ENCODE peak calls at places on chromosome 6, in seven cellular contexts. I is tibial artery; V is CD8-positive, alpha-beta T cell; C is body of pancreas; X is cardiac muscle cell; Q is coronary artery; Z is GM06990. W is an unnamed sample.

GRCh38 chr6:89314692-89315091 is 407 bp downstream of the GABRR2 start:
- DNase-seq in I (no peak), V (no peak), C (no peak), X (no peak), Q (no peak), Z (no peak), W (no peak)

GRCh38 chr6:149169761-149170359 is 147.7 kb upstream of the TAB2 start:
- DNase-seq in I (no peak), V (no peak), C (no peak), X (no peak), Q (no peak), Z (no peak), W (no peak)

GRCh38 chr6:100217225-100217624 is 223.2 kb upstream of the MCHR2 start:
- DNase-seq in I (no peak), V (no peak), C (no peak), X (no peak), Q (no peak), Z (no peak), W (no peak)

GRCh38 chr6:132388291-132388690 is 13.0 kb downstream of the MOXD1 start:
- DNase-seq in I (no peak), V (no peak), C (no peak), X (no peak), Q (no peak), Z (no peak), W (no peak)

GRCh38 chr6:148069256-148069655 is 273.4 kb upstream of the SASH1 start:
- DNase-seq in I (no peak), V (no peak), C (no peak), X (no peak), Q (no peak), Z (no peak), W (no peak)

GRCh38 chr6:36979343-36979742 is 6.7 kb downstream of the MTCH1 start:
- DNase-seq in I (peak), V (no peak), C (peak), X (peak), Q (no peak), Z (no peak), W (no peak)

GRCh38 chr6:143755301-143755744 is 77.6 kb downstream of the PHACTR2 start:
- DNase-seq in I (no peak), V (no peak), C (no peak), X (no peak), Q (no peak), Z (no peak), W (no peak)

GRCh38 chr6:37354526-37355384 is 972 bp downstream of the RNF8 start:
- DNase-seq in I (no peak), V (no peak), C (peak), X (peak), Q (no peak), Z (peak), W (peak)

GRCh38 chr6:37804676-37805075 is 14.9 kb upstream of the ZFAND3 start:
- DNase-seq in I (no peak), V (no peak), C (no peak), X (no peak), Q (no peak), Z (no peak), W (no peak)

GRCh38 chr6:96626749-96627353 is 63.9 kb downstream of the FHL5 start:
- DNase-seq in I (no peak), V (no peak), C (no peak), X (peak), Q (no peak), Z (no peak), W (no peak)

GRCh38 chr6:147699637-147700036 is 191.1 kb downstream of the SAMD5 start:
- DNase-seq in I (no peak), V (no peak), C (no peak), X (no peak), Q (no peak), Z (no peak), W (no peak)

GRCh38 chr6:157244175-157244574 is 79.1 kb downstream of the TMEM242 start:
- DNase-seq in I (no peak), V (no peak), C (no peak), X (no peak), Q (no peak), Z (no peak), W (no peak)

GRCh38 chr6:5125152-5126006 is 40.2 kb downstream of the PPP1R3G start:
- DNase-seq in I (no peak), V (no peak), C (no peak), X (no peak), Q (no peak), Z (no peak), W (no peak)

GRCh38 chr6:30841644-30842504 is 42.4 kb upstream of the DDR1 start:
- DNase-seq in I (no peak), V (no peak), C (peak), X (no peak), Q (no peak), Z (no peak), W (no peak)

GRCh38 chr6:30842754-30843610 is 41.3 kb upstream of the DDR1 start:
- DNase-seq in I (no peak), V (no peak), C (no peak), X (peak), Q (no peak), Z (no peak), W (no peak)

GRCh38 chr6:30845183-30845582 is 39.1 kb upstream of the DDR1 start:
- DNase-seq in I (no peak), V (no peak), C (no peak), X (no peak), Q (no peak), Z (no peak), W (no peak)

GRCh38 chr6:30843611-30843998 is 40.7 kb upstream of the DDR1 start:
- DNase-seq in I (no peak), V (no peak), C (no peak), X (no peak), Q (no peak), Z (no peak), W (no peak)

GRCh38 chr6:30844118-30844535 is 40.2 kb upstream of the DDR1 start:
- DNase-seq in I (no peak), V (no peak), C (no peak), X (peak), Q (no peak), Z (no peak), W (no peak)
- TF ChIP-seq CTCF in I (no peak), V (no peak), C (no peak), X (peak), Q (no peak), Z (no peak), W (no peak)

DNA sequence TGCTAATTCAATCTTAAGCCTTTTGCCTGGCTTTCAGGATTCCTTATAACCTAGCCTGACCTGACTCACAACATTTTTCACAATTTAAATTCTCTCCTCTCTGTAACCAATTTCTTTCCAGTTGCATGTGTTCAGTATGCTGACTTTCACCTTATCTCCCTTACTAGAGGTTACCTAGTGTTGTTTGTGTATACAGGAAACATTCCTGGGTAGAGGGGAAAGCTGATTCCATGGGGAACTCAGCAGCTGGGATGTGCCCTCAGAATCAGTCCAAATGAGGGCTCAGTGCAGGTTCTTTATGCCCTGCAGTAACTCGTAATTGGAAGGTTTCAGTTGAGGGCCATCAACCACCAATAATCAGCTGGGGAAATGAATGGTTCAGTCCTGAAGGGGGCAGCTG is 18.5 kb downstream of the PKIB start:
- DNase-seq in I (no peak), V (no peak), C (no peak), X (no peak), Q (no peak), Z (no peak), W (no peak)
- TF ChIP-seq CTCF in I (no peak), V (no peak), C (no peak), X (no peak), Q (no peak), Z (no peak), W (peak)

DNA sequence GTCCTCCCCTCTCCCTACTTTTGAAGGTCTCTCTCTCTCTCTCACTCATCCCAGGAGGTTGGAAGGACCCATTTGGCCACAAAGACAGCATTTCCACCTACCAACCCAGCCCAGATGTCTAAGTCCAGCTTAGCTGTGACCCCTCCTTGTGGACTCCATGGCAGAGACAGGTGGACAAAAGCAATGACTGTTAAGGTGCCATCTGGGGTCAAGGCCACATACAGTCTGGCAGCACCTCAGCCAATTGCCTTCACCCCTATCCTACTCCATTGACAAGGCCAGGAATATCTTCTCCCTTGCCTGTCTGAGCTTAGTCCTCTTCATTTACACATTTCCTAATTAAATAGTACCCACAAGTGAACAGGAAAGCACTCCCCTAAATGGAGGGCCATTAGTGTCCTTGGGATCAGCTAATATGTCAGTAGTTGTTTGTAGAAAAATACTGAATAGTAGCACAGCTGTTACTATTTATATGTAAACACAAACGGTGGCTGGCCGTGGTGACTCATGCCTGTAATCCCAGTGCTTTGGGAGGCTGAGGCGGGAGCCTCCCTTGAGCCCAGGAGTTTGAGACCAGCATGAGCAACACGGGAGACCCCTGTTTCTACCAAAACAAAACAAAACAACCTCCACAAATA is 28.8 kb downstream of the GCM1 start:
- DNase-seq in I (no peak), V (no peak), C (peak), X (no peak), Q (no peak), Z (no peak), W (no peak)
- TF ChIP-seq CTCF in I (no peak), V (no peak), C (no peak), X (no peak), Q (no peak), Z (no peak), W (no peak)

DNA sequence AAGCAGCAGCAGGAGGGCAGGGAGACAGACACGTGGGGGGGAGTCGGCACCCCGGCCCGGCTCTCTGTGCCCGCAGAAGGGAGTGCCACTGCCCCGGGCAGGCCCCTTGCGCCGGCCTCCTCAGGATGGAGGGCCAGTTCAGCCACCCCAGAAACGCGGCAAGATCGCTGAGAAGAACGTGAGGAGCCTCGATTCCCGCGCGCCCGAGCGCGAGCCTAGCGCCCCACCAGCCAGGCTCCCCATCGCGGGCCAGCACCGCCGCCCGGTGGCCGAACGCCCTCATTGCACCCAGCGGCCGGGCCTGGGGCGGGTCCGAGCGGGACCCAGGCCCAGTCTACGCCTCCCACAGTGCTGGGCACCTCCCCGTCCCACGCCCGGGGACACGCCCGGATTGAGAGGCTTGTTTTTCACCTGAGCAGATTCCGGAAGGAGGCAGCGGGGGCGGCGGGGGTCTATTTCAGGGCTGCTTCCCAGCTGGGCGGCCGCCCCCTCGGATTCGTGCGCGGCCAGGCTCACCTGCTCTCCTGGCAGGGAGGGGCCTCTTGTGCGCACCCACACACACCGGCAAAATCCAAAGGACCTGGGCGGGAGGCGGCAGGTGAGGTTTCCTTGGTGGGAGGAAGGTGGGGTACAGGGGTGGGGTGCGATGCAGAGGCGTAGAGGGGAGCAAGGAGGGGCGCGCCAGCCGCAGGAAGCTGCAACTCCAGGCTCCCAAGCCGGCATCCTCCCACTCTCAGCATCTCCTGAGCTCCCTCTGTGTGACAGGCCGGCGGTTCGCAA is 9.0 kb upstream of the GRM4 start:
- DNase-seq in I (no peak), V (peak), C (peak), X (peak), Q (peak), Z (peak), W (peak)
- TF ChIP-seq CTCF in I (peak), V (peak), C (peak), X (peak), Q (peak), Z (peak), W (peak)